ENCODE peak calls at places on chromosomes 4 and X, in eight cellular contexts. L, P, C, J, E, F, T and Q are unnamed samples.

GRCh38 chrX:26649534-26649933 is 433.6 kb downstream of the MAGEB5 start:
- DNase-seq in J (peak), C (no peak), L (peak), T (no peak), P (no peak), E (peak), F (peak), Q (peak)

GRCh38 chr4:150136036-150136435 is 57.8 kb downstream of the DCLK2 start:
- DNase-seq in J (no peak), F (no peak), C (no peak), P (peak), L (no peak), E (no peak), T (no peak), Q (no peak)

GRCh38 chrX:75968293-75968692 is 183.2 kb upstream of the MAGEE2 start:
- DNase-seq in F (no peak), E (peak), C (no peak), L (peak), P (no peak), J (peak), T (peak), Q (no peak)

GRCh38 chrX:13647709-13648212 is 5.2 kb upstream of the TCEANC start:
- DNase-seq in J (peak), P (peak), L (peak), F (peak), E (peak), C (no peak), T (no peak), Q (peak)

GRCh38 chr4:152038238-152038637 is 277.4 kb upstream of the GATB start:
- DNase-seq in L (no peak), F (no peak), P (no peak), E (no peak), C (no peak), J (no peak), T (no peak), Q (no peak)

GRCh38 chrX:20829665-20830481 is 544.3 kb upstream of the CNKSR2 start:
- DNase-seq in E (no peak), P (no peak), J (peak), T (no peak), L (no peak), C (no peak), F (no peak), Q (peak)

GRCh38 chr4:184453402-184454160 is 20.8 kb downstream of the IRF2 start:
- DNase-seq in J (no peak), P (peak), E (no peak), F (no peak), C (no peak), L (no peak), T (no peak), Q (peak)

GRCh38 chr4:182876427-182876826 is 40.8 kb downstream of the DCTD start:
- DNase-seq in L (no peak), F (no peak), E (no peak), C (no peak), P (no peak), T (no peak), J (no peak), Q (no peak)

GRCh38 chr4:121154103-121154515 is 10.0 kb downstream of the TNIP3 start:
- DNase-seq in E (no peak), F (no peak), P (no peak), T (no peak), L (no peak), C (peak), J (no peak), Q (peak)

GRCh38 chr4:25060586-25061340 is 30.0 kb upstream of the LGI2 start:
- DNase-seq in L (no peak), F (peak), P (no peak), T (no peak), J (no peak), C (no peak), E (no peak), Q (no peak)

GRCh38 chrX:130330706-130331105 is 9.0 kb upstream of the SLC25A14 start:
- DNase-seq in C (peak), P (peak), E (peak), T (peak), L (peak), F (peak), J (peak), Q (peak)

GRCh38 chrX:151753313-151754041 is 18.9 kb downstream of the CNGA2 start:
- DNase-seq in J (peak), T (no peak), L (peak), C (no peak), E (peak), P (peak), F (peak), Q (peak)

GRCh38 chrX:3803713-3804112 is 90.3 kb upstream of the PRKX start:
- DNase-seq in C (no peak), J (no peak), L (no peak), E (no peak), F (no peak), T (no peak), P (no peak), Q (no peak)

GRCh38 chr4:27057662-27058061 is 197.0 kb downstream of the STIM2 start:
- DNase-seq in J (no peak), F (no peak), P (no peak), C (no peak), T (no peak), L (no peak), E (no peak), Q (no peak)

GRCh38 chr4:151371045-151371605 is 37.9 kb upstream of the FHIP1A start:
- DNase-seq in T (no peak), L (no peak), E (no peak), F (no peak), C (no peak), J (no peak), P (no peak), Q (no peak)

GRCh38 chr4:6974138-6974848 is 64.7 kb downstream of the TBC1D14 start:
- DNase-seq in T (peak), C (peak), F (peak), E (peak), J (peak), P (peak), L (peak), Q (peak)

GRCh38 chrX:19593684-19594083 is 78.4 kb upstream of the MAP3K15 start:
- DNase-seq in F (no peak), C (no peak), J (peak), T (no peak), L (peak), P (peak), E (peak), Q (peak)

DNA sequence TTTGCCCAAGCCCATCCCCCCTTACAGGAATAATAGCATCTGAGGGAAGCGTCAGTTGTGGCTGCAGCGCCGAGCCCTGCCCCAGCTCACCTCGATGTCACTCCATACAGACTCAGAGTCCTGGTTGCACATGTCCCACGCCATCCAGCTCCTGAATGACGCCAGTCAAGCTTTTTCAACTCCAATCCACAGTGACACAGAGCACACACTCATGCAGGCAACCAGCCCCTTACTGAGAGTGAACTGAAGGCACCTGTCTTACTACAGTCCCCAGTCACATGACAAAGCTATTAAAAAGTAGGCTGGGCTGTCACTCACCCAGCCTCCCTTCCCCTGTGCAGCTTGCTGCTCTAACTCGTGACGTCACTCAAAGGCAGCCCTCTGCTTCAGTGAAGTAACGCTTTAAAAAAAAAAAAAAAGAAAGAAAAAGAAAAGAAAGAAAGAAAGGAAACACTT is at the start of gene PPARGC1A:
- DNase-seq in J (no peak), L (peak), F (peak), P (no peak), E (no peak), C (no peak), T (no peak), Q (peak)
- TF ChIP-seq POLR2A in J (no peak), L (peak), F (no peak), P (no peak), E (no peak), C (no peak), T (no peak), Q (no peak)

DNA sequence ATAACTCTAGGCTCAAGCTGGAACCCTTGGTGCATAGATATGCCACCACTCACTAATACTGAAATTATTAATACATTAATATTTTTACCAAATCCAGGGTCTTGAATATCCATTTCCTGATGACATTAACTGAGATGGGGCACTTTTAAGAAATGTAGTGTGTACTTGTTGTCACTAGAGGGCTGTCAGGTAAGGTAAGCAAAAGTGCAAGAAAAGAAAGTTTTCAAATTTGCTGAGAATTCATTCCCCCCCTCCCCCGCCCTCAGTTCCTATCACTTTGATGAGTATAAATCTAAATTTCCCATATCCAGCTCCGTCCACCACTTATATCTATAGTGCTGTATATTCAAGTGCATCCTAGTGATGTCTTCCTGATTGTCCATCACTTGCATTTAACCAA is 20.5 kb upstream of the WDR44 start:
- DNase-seq in C (no peak), F (peak), E (no peak), P (peak), L (no peak), T (no peak), J (peak), Q (peak)
- TF ChIP-seq MAX in C (no peak), F (no peak), E (no peak), P (no peak), L (no peak), T (no peak), J (no peak), Q (no peak)

DNA sequence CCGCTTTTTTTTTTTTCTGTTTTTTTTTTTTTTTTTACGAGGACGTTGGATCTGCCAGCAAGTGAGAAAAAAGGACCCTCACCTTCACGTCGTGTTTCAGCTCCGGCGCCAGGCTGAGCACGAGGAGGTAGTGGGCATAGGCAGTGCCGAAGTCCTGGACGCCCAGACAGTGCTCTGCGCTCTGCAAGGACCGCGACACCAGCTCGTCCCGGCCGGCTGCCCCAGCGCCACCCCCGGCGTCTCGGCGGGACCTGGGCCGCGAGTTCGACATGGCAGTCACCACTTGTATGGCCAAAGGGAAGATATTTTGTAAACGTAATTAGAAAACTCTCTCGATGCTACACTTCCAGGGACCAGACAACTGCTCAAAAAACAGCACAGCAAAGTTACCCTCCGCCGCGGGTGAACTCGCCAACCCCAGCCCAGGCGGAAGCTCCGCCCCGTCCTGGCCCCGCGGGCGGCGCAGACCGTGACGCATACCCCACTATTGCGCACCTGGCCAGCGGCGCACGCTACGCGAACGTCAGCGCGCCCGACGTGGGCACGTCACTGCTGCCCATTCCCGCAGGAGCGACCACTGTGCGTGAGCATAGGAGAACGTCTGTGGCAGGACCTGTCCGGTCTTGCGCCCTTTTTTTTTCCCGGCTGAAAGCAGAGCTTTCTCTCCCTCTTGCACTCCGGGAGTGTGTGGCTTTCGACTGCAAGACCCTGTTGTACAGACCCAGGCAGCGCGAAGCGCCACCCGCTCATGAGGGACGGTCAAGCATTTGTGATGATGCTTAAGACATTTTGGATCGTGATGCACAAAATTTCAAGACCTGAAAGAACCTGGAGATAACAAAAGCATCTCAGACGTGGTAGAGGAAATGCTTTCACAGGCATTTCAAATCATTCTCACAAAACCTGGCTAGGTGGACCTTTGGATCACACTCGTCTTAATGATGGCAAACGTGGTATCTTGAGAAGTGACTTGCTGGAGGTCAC is at the start of gene PRMT9:
- DNase-seq in T (peak), L (peak), E (peak), P (peak), F (peak), C (peak), J (peak), Q (peak)
- TF ChIP-seq POLR2A in T (peak), L (peak), E (peak), P (peak), F (peak), C (peak), J (peak), Q (peak)

DNA sequence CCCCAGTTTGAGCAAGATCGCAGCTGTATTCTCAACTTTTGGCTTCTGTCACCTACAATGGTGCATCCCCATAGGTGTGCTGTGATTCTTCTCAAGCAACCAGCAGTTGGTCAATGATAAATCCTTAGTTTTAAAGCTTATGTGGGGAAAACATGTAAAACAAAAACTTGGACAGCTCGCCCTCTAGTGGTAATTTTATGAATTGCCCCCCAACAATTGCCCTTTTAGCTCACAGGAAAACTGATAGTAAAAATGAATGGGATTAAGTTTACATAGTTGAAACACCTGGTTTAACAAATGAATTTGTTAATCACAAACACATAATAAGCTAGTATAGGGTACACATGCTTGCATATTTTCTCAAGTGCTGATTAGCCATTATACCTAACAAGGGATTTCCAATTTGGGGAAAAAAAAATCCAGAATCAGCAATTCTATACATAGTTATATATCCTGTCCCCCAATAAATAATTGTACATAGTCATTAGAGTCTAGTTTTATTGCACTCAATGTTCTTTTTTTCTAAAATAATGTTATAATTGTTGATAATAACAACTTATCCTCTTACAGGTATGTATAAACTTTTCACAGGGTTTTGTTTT is 30.1 kb downstream of the TEX13A start:
- DNase-seq in L (no peak), F (peak), J (peak), P (peak), C (no peak), E (no peak), T (no peak), Q (peak)
- TF ChIP-seq MAX in L (no peak), F (no peak), J (no peak), P (no peak), C (no peak), E (no peak), T (no peak), Q (no peak)

GRCh38 chrX:107708762-107709161 is 66.8 kb downstream of the TSC22D3 start:
- DNase-seq in P (no peak), C (no peak), E (no peak), L (no peak), T (no peak), F (no peak), J (no peak), Q (no peak)

GRCh38 chrX:107711521-107712041 is 64.0 kb downstream of the TSC22D3 start:
- DNase-seq in C (no peak), T (no peak), F (no peak), L (no peak), E (no peak), P (no peak), J (no peak), Q (no peak)

GRCh38 chrX:107712231-107713204 is 63.1 kb downstream of the TSC22D3 start:
- DNase-seq in P (no peak), E (no peak), F (no peak), J (no peak), T (no peak), C (no peak), L (no peak), Q (no peak)

GRCh38 chrX:107709266-107709795 is 66.3 kb downstream of the TSC22D3 start:
- DNase-seq in L (no peak), F (no peak), C (no peak), E (no peak), P (no peak), T (no peak), J (no peak), Q (no peak)

DNA sequence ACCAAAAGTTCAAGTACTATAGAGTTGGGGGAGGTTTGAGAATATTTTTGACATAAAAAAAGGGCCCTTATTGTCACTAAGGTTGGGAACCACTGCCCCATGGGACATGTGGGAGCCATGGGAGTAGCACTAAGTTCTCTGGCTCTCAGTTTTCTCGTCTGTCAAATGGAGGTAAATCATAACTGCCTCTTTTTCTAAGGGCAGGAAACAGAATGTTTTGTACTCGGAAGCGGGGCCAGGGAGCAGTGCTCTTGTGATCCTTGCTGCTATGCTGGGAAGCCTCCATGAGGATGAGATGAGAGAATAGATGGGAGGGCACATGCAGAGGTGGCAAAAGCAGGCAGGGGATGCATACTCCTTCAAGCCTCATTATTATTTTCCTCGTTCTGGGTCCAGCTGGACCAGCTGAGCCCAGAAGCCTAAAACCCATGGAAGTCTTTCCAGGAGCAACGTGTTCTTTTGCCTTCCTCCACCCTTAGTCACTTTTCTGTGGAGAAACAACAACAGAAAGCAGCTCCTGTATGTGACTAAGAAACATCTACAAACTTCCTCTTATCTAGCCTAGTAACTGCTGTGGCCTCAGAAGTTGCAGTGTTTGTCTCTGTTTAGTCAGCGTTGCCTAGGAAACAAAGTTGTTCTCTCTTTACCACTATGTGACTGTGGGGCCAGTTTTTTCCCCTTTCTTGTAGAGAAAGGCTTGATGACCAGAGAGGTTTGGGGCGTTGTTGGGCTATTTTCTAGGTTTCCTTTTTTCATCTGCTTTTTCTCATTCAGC is 64.8 kb downstream of the TSC22D3 start:
- DNase-seq in L (peak), E (peak), F (peak), T (no peak), P (peak), J (peak), C (peak), Q (peak)
- TF ChIP-seq POLR2A in L (no peak), E (no peak), F (no peak), T (no peak), P (no peak), J (no peak), C (no peak), Q (no peak)

GRCh38 chr4:139605516-139605915 is 49.5 kb upstream of the SETD7 start:
- DNase-seq in L (no peak), T (no peak), P (no peak), F (no peak), C (no peak), E (no peak), J (no peak), Q (no peak)

GRCh38 chr4:139607302-139608060 is 51.5 kb upstream of the SETD7 start:
- DNase-seq in J (no peak), T (no peak), C (no peak), F (no peak), E (no peak), P (no peak), L (no peak), Q (no peak)

GRCh38 chr4:139606600-139607301 is 50.7 kb upstream of the SETD7 start:
- DNase-seq in P (no peak), J (peak), F (peak), C (no peak), L (no peak), E (no peak), T (no peak), Q (no peak)

GRCh38 chr4:139611391-139611790 is 54.2 kb upstream of the MGST2 start:
- DNase-seq in J (no peak), F (no peak), T (no peak), E (no peak), P (no peak), C (no peak), L (no peak), Q (no peak)

GRCh38 chr4:139609647-139610046 is 53.6 kb upstream of the SETD7 start:
- DNase-seq in F (no peak), T (no peak), L (no peak), P (peak), E (no peak), C (no peak), J (peak), Q (no peak)
- TF ChIP-seq MAX in F (no peak), T (no peak), L (no peak), P (no peak), E (no peak), C (no peak), J (no peak), Q (no peak)

GRCh38 chrX:49172280-49172780 is 632 bp downstream of the PLP2 start:
- DNase-seq in T (no peak), P (peak), L (no peak), C (no peak), F (peak), E (no peak), J (peak), Q (peak)
- TF ChIP-seq POLR2A in T (no peak), P (peak), L (no peak), C (peak), F (no peak), E (no peak), J (peak), Q (no peak)

GRCh38 chr4:97479388-97479787 is 663.9 kb downstream of the STPG2 start:
- DNase-seq in P (no peak), T (no peak), J (no peak), E (no peak), C (no peak), L (no peak), F (no peak), Q (no peak)
- TF ChIP-seq MAX in P (no peak), T (no peak), J (no peak), E (no peak), C (no peak), L (no peak), F (no peak), Q (no peak)